ENCODE peak calls at places on chromosomes 11 and 22, in nine cellular contexts. F is uterus, T is AG04450, G is ascending aorta, E is AG04449, U is stomach, Y is PC-3, Q is GM12865, M is colonic mucosa. B is an unnamed sample.
A peak's percentile ranks its signal among the peaks of the same experiment; 100 is the strongest.

GRCh38 chr11:134449713-134450112 is 37.7 kb upstream of the B3GAT1 start:
- DNase-seq in F (no peak), T (no peak), G (no peak), E (no peak), U (no peak), Y (no peak), Q (no peak), M (no peak), B (no peak)

GRCh38 chr11:99960536-99960935 is 726.6 kb upstream of the ARHGAP42 start:
- DNase-seq in F (no peak), T (no peak), G (no peak), E (no peak), U (no peak), Y (no peak), Q (no peak), M (no peak), B (no peak)

GRCh38 chr11:121467965-121468364 is 15.2 kb upstream of the SORL1-AS1 start:
- DNase-seq in F (peak; percentile 25), T (no peak), G (no peak), E (no peak), U (no peak), Y (no peak), Q (peak; percentile 92), M (no peak), B (no peak)

GRCh38 chr11:71250512-71251158 is 1.7 kb downstream of the SHANK2 start:
- DNase-seq in F (no peak), T (no peak), G (peak; percentile 40), E (no peak), U (peak; percentile 24), Y (no peak), Q (no peak), M (no peak), B (no peak)

GRCh38 chr11:67611165-67611564 is 4.4 kb downstream of the NDUFV1 start:
- DNase-seq in F (no peak), T (no peak), G (no peak), E (no peak), U (no peak), Y (no peak), Q (no peak), M (no peak), B (no peak)

GRCh38 chr11:126310229-126310991 is 6.5 kb downstream of the DCPS start:
- DNase-seq in F (peak; percentile 74), T (no peak), G (peak; percentile 83), E (no peak), U (peak; percentile 74), Y (peak; percentile 87), Q (peak; percentile 83), M (peak; percentile 81), B (peak; percentile 82)

GRCh38 chr11:121032546-121032945 is 8.6 kb downstream of the TBCEL start:
- DNase-seq in F (no peak), T (no peak), G (no peak), E (no peak), U (no peak), Y (peak; percentile 21), Q (peak; percentile 33), M (no peak), B (no peak)

GRCh38 chr11:112280268-112281126 is 19.8 kb upstream of the PLET1 start:
- DNase-seq in F (peak; percentile 74), T (peak; percentile 63), G (peak; percentile 83), E (no peak), U (peak; percentile 65), Y (peak; percentile 91), Q (peak; percentile 86), M (peak; percentile 77), B (peak; percentile 87)

GRCh38 chr11:16191852-16192240 is 164.5 kb downstream of the SOX6 start:
- DNase-seq in F (no peak), T (no peak), G (no peak), E (no peak), U (no peak), Y (no peak), Q (no peak), M (no peak), B (no peak)

GRCh38 chr11:64605248-64605560 is 14.2 kb downstream of the SLC22A12 start:
- DNase-seq in F (no peak), T (no peak), G (no peak), E (no peak), U (no peak), Y (no peak), Q (no peak), M (no peak), B (no peak)

GRCh38 chr11:122863704-122864326 is 18.7 kb upstream of the JHY start:
- DNase-seq in F (peak; percentile 33), T (no peak), G (peak; percentile 66), E (no peak), U (no peak), Y (peak; percentile 80), Q (peak; percentile 52), M (peak; percentile 29), B (peak; percentile 68)

GRCh38 chr11:33936745-33937612 is 45.1 kb upstream of the LMO2 start:
- DNase-seq in F (peak; percentile 67), T (no peak), G (peak; percentile 92), E (no peak), U (no peak), Y (no peak), Q (no peak), M (peak; percentile 30), B (peak; percentile 86)

GRCh38 chr11:120658071-120658423 is 146.5 kb downstream of the GRIK4 start:
- DNase-seq in F (no peak), T (no peak), G (no peak), E (no peak), U (no peak), Y (no peak), Q (peak; percentile 68), M (no peak), B (no peak)

GRCh38 chr11:107651672-107652071 is 60.2 kb downstream of the SLN start:
- DNase-seq in F (no peak), T (no peak), G (no peak), E (no peak), U (no peak), Y (peak; percentile 29), Q (no peak), M (no peak), B (no peak)
- TF ChIP-seq CTCF in F (no peak), T (no peak), G (no peak), E (no peak), U (no peak), Y (peak; percentile 30), Q (no peak), M (no peak), B (no peak)

GRCh38 chr22:37561209-37562048 is 1.1 kb downstream of the CDC42EP1 start:
- DNase-seq in F (peak; percentile 96), T (peak; percentile 63), G (peak; percentile 97), E (no peak), U (peak; percentile 95), Y (peak; percentile 84), Q (peak; percentile 73), M (peak; percentile 99), B (peak; percentile 89)
- H3K4me3 ChIP-seq in F (peak overlapping the region; percentile 99), T (peak overlapping the region; percentile 82), G (peak overlapping the region; percentile 84), E (peak overlapping the region; percentile 82), U (peak overlapping the region; percentile 67), Y (peak overlapping the region; percentile 87), Q (no peak overlapping the region), M (peak overlapping the region; percentile 71), B (peak overlapping the region; percentile 88)

DNA sequence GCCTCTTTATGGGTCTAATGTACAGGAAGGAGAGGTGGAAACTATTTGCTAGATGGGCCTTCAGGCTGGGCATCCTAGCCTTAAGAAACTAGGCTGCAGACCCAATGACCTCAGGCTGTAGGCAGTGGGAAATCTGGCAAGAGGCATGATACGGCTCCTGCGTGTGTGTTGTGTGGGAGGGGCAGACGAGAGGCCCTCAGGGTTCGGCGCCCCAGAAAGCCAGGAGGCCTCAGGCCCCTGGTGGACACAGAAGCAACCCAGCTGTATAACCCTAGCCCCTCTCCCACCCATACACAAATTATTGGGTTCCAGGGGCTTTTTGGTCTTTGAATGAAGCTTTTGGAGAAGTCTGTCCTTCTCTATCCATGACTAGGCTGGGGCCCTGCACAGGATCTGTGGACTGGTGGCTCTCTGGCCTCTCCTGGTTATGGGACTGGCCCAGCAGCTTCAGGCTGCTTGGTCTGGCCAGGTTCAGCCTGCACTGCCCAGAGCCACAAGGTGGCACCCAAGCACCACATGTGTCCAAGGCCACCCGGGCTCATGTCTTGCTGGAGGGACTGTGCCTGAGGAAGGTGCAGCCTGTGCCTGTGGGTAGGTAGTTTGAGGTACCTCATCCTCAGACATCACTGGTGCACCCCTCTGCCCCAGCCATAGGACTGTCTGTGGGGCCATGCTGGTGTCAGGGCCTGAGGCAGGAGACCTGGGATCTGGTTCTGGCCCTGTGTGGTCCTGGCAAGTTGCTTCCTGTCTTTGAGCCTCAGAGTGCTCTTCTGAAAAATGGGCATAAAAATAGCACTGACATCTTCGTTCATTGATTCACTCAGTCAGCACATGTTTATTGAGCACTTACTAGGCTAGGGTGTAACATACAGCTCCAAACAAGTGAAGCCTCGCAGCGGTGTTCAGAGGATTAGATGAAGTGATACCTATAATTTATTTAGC is 87.5 kb downstream of the RRM1 start:
- DNase-seq in F (no peak), T (peak; percentile 16), G (no peak), E (no peak), U (peak; percentile 82), Y (peak; percentile 74), Q (peak; percentile 71), M (peak; percentile 57), B (peak; percentile 50)
- TF ChIP-seq CTCF in F (peak; percentile 37), T (peak; percentile 70), G (no peak), E (peak; percentile 88), U (peak; percentile 62), Y (peak; percentile 86), Q (peak; percentile 78), M (peak; percentile 62), B (peak; percentile 76)

GRCh38 chr22:40310081-40310770 is 36.1 kb upstream of the ADSL start:
- DNase-seq in F (peak; percentile 48), T (peak; percentile 84), G (no peak), E (peak; percentile 70), U (no peak), Y (no peak), Q (no peak), M (no peak), B (peak; percentile 93)
- H3K4me3 ChIP-seq in F (no peak overlapping the region), T (peak overlapping the region; percentile 35), G (no peak overlapping the region), E (peak overlapping the region; percentile 31), U (no peak overlapping the region), Y (no peak overlapping the region), Q (no peak overlapping the region), M (no peak overlapping the region), B (peak overlapping the region; percentile 29)

DNA sequence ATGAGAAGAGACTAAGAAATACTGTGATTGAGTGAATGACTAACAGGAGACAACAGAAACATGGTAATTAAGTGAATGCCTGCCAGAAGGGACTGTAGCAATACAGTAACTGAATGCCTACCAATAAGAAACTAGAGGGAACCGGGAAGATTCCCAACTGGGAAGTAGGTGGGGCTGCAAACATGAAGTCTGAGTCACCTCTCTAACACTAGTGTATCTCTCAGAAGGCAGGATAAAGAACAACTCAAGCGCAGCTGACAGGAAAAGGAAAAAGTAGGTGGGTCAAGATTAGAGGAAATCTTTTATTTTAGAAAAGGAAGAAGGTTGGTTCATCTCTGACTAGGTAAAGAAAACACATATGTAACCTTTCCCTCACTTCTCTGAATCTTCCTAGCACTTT is 14.0 kb downstream of the C11orf42 start:
- DNase-seq in F (no peak), T (peak; percentile 48), G (no peak), E (peak; percentile 77), U (no peak), Y (peak; percentile 89), Q (no peak), M (peak; percentile 58), B (peak; percentile 93)
- TF ChIP-seq CTCF in F (no peak), T (no peak), G (no peak), E (no peak), U (no peak), Y (no peak), Q (no peak), M (no peak), B (no peak)

GRCh38 chr22:36918730-36919129 is 5.3 kb downstream of the CSF2RB start:
- DNase-seq in F (no peak), T (no peak), G (peak; percentile 2), E (no peak), U (no peak), Y (no peak), Q (no peak), M (no peak), B (no peak)
- H3K4me3 ChIP-seq in F (no peak overlapping the region), T (no peak overlapping the region), G (no peak overlapping the region), E (no peak overlapping the region), U (no peak overlapping the region), Y (no peak overlapping the region), Q (no peak overlapping the region), M (no peak overlapping the region), B (no peak overlapping the region)